ENCODE peak calls at places on chromosome 14, in eight cellular contexts. M is upper lobe of left lung, C is foreskin fibroblast, L is glutamatergic neuron, O is K562, B is mucosa of gallbladder, K is T follicular helper cell, H is endothelial cell. U is an unnamed sample.

GRCh38 chr14:67186789-67187188 is 2.5 kb upstream of the GARIN2 start:
- DNase-seq in M (no peak), C (no peak), L (no peak), O (no peak), B (no peak), K (no peak), H (no peak), U (no peak)

GRCh38 chr14:102285106-102285505 is 19.9 kb downstream of the MOK start:
- DNase-seq in M (no peak), C (no peak), L (no peak), O (no peak), B (no peak), K (no peak), H (no peak), U (no peak)

GRCh38 chr14:19878029-19878642 is 3.2 kb downstream of the OR4K2 start:
- DNase-seq in M (no peak), C (no peak), L (no peak), O (peak), B (no peak), K (no peak), H (no peak), U (peak)

GRCh38 chr14:81303258-81303935 is 82.6 kb upstream of the GTF2A1 start:
- DNase-seq in M (no peak), C (no peak), L (no peak), O (peak), B (peak), K (no peak), H (no peak), U (no peak)

GRCh38 chr14:97709552-97709951 is 912.4 kb downstream of the VRK1 start:
- DNase-seq in M (no peak), C (no peak), L (no peak), O (no peak), B (peak), K (no peak), H (no peak), U (no peak)

GRCh38 chr14:30982583-30982982 is 42.9 kb upstream of the AP4S1 start:
- DNase-seq in M (no peak), C (no peak), L (no peak), O (no peak), B (no peak), K (no peak), H (no peak), U (no peak)

GRCh38 chr14:58098507-58098906 is 53.5 kb downstream of the ARMH4 start:
- DNase-seq in M (no peak), C (no peak), L (no peak), O (no peak), B (no peak), K (no peak), H (peak), U (no peak)

GRCh38 chr14:73723411-73723798 is 9.2 kb upstream of the PNMA1 start:
- DNase-seq in M (no peak), C (no peak), L (no peak), O (no peak), B (no peak), K (no peak), H (no peak), U (no peak)

GRCh38 chr14:75429562-75429961 is 1.7 kb downstream of the JDP2 start:
- DNase-seq in M (no peak), C (no peak), L (no peak), O (no peak), B (no peak), K (no peak), H (no peak), U (no peak)

U was measured in SK-N-SH.